ENCODE peak calls at places on chromosomes 5 and 9, in ten cellular contexts. I, K, N, X, P, T, V, C, Y and O are unnamed samples.

GRCh38 chr9:130120832-130121231 is 51.4 kb upstream of the NCS1 start:
- DNase-seq in T (no peak), X (no peak), N (no peak), I (no peak), P (no peak), Y (no peak), V (no peak), K (no peak), C (no peak), O (no peak)

GRCh38 chr9:128587453-128587852 is 35.1 kb downstream of the SPTAN1 start:
- DNase-seq in C (no peak), V (no peak), X (no peak), N (no peak), K (no peak), I (no peak), T (no peak), Y (no peak), P (no peak), O (no peak)

GRCh38 chr9:132214027-132214622 is 52.3 kb downstream of the NTNG2 start:
- DNase-seq in N (no peak), X (peak; percentile 78), Y (peak; percentile 45), K (no peak), V (no peak), I (no peak), T (no peak), P (peak; percentile 91), C (peak; percentile 88), O (peak; percentile 54)

GRCh38 chr5:112419050-112419595 is at the start of gene EPB41L4A:
- DNase-seq in T (no peak), K (peak; percentile 80), X (no peak), V (no peak), N (no peak), I (no peak), P (peak; percentile 83), Y (no peak), C (peak; percentile 52), O (no peak)

GRCh38 chr9:87701931-87702421 is 23.9 kb upstream of the CTSL start:
- DNase-seq in V (no peak), Y (no peak), X (no peak), K (no peak), C (no peak), I (no peak), T (no peak), P (peak; percentile 44), N (no peak), O (peak; percentile 49)

GRCh38 chr5:155193483-155194107 is 180.0 kb downstream of the KIF4B start:
- DNase-seq in C (no peak), X (no peak), T (no peak), I (no peak), Y (no peak), K (no peak), P (no peak), V (no peak), N (no peak), O (no peak)

GRCh38 chr9:134981829-134982228 is 64.1 kb upstream of the FCN1 start:
- DNase-seq in K (peak; percentile 11), T (no peak), C (peak; percentile 31), V (no peak), I (no peak), Y (no peak), N (no peak), X (no peak), P (no peak), O (no peak)

GRCh38 chr5:45060686-45061085 is 251.9 kb downstream of the MRPS30 start:
- DNase-seq in X (no peak), C (no peak), V (no peak), Y (no peak), P (no peak), T (no peak), I (no peak), K (no peak), N (no peak), O (no peak)

GRCh38 chr5:177447066-177447610 is 524 bp downstream of the PRR7 start:
- DNase-seq in T (no peak), I (peak; percentile 60), C (peak; percentile 86), X (no peak), V (peak; percentile 15), Y (no peak), P (no peak), K (peak; percentile 86), N (no peak), O (no peak)

GRCh38 chr5:160357861-160358411 is 12.5 kb downstream of the C1QTNF2 start:
- DNase-seq in Y (no peak), C (no peak), V (no peak), I (no peak), T (no peak), N (no peak), P (no peak), K (peak; percentile 78), X (no peak), O (no peak)

GRCh38 chr5:12250454-12250853 is 346.2 kb upstream of the CTNND2 start:
- DNase-seq in Y (no peak), P (no peak), K (no peak), T (no peak), N (no peak), V (no peak), X (no peak), C (no peak), I (no peak), O (no peak)

GRCh38 chr9:98775831-98776441 is 20.4 kb downstream of the ANKS6 start:
- DNase-seq in T (peak; percentile 68), V (peak; percentile 49), I (peak; percentile 45), Y (no peak), P (no peak), K (no peak), C (no peak), X (peak; percentile 30), N (no peak), O (peak; percentile 64)

GRCh38 chr5:132237141-132237540 is 9.5 kb upstream of the P4HA2 start:
- DNase-seq in P (peak; percentile 46), V (no peak), N (no peak), K (peak; percentile 57), Y (no peak), I (no peak), C (peak; percentile 13), X (no peak), T (no peak), O (no peak)

GRCh38 chr5:14270212-14270702 is 127.1 kb downstream of the TRIO start:
- DNase-seq in N (no peak), T (no peak), I (peak; percentile 46), Y (no peak), V (peak; percentile 27), P (no peak), K (no peak), X (peak; percentile 51), C (no peak), O (peak; percentile 33)

GRCh38 chr9:92727716-92728700 is 36.6 kb downstream of the BICD2 start:
- DNase-seq in P (peak; percentile 53), C (peak; percentile 25), I (no peak), V (no peak), Y (no peak), X (no peak), K (no peak), N (no peak), T (no peak), O (no peak)

GRCh38 chr9:98146101-98146991 is 27.3 kb upstream of the TRIM14 start:
- DNase-seq in T (no peak), V (peak; percentile 95), P (no peak), N (no peak), K (no peak), Y (no peak), C (no peak), X (no peak), I (peak; percentile 85), O (peak; percentile 52)

GRCh38 chr5:64632251-64632650 is 58.1 kb upstream of the SHISAL2B start:
- DNase-seq in C (peak; percentile 71), N (no peak), T (no peak), X (no peak), K (no peak), Y (no peak), V (no peak), I (no peak), P (no peak), O (no peak)

GRCh38 chr9:129245276-129245675 is 67.2 kb upstream of the IER5L start:
- DNase-seq in T (no peak), I (no peak), V (no peak), C (no peak), X (no peak), Y (no peak), K (peak; percentile 60), N (no peak), P (peak; percentile 70), O (no peak)

GRCh38 chr5:71874521-71874920 is 155.4 kb downstream of the CARTPT start:
- DNase-seq in X (no peak), Y (no peak), V (no peak), T (no peak), C (no peak), P (no peak), K (no peak), N (no peak), I (no peak), O (no peak)

GRCh38 chr5:57442080-57442839 is 40.4 kb downstream of the ACTBL2 start:
- DNase-seq in I (no peak), C (no peak), X (peak; percentile 65), N (no peak), T (no peak), Y (no peak), K (no peak), V (no peak), P (no peak), O (no peak)

GRCh38 chr9:76486151-76486550 is 27.2 kb downstream of the GCNT1 start:
- DNase-seq in I (no peak), V (no peak), N (no peak), C (no peak), K (no peak), P (no peak), X (no peak), T (no peak), Y (no peak), O (no peak)

GRCh38 chr5:146799235-146800015 is 79.1 kb downstream of the PPP2R2B start:
- DNase-seq in T (no peak), Y (no peak), N (no peak), X (no peak), I (no peak), C (no peak), P (no peak), K (no peak), V (no peak), O (no peak)

GRCh38 chr5:23007226-23007625 is 154.1 kb upstream of the CDH12 start:
- DNase-seq in K (no peak), I (peak; percentile 79), X (no peak), C (no peak), T (no peak), Y (no peak), N (no peak), V (no peak), P (no peak), O (no peak)

GRCh38 chr9:125238127-125238914 is 2.8 kb downstream of the HSPA5 start:
- DNase-seq in P (peak; percentile 0), Y (no peak), K (no peak), N (no peak), X (no peak), C (no peak), V (no peak), T (no peak), I (no peak), O (no peak)

GRCh38 chr9:105142406-105143092 is 101.9 kb upstream of the SLC44A1 start:
- DNase-seq in K (no peak), Y (no peak), C (no peak), T (no peak), I (no peak), P (no peak), N (no peak), V (peak; percentile 73), X (no peak), O (no peak)

GRCh38 chr5:122942164-122942914 is 94.2 kb downstream of the PPIC start:
- DNase-seq in K (no peak), T (no peak), P (no peak), Y (no peak), I (no peak), V (no peak), N (no peak), X (peak; percentile 9), C (no peak), O (no peak)

GRCh38 chr9:35729700-35730485 is 2.1 kb downstream of the TLN1 start:
- DNase-seq in C (peak; percentile 47), I (peak; percentile 56), K (peak; percentile 89), T (peak; percentile 90), X (peak; percentile 83), P (peak; percentile 85), V (peak; percentile 75), Y (no peak), N (no peak), O (peak; percentile 58)

GRCh38 chr9:114656301-114656700 is 1.3 kb downstream of the TEX53 start:
- DNase-seq in N (no peak), K (no peak), I (no peak), Y (no peak), T (no peak), X (no peak), V (no peak), C (no peak), P (no peak), O (no peak)